ENCODE peak calls at places on chromosomes 4 and X, in seven cellular contexts. One of them, this sample, is unnamed.
A peak's percentile ranks its signal among the peaks of the same experiment; 100 is the strongest.

GRCh38 chr4:118389731-118390520 is 37.1 kb upstream of the PRSS12 start:
- DNase-seq in cardiac fibroblast: no peak
- DNase-seq in choroid plexus epithelial cell: no peak
- DNase-seq in activated effector memory CD4-positive, alpha-beta T cell treated with Interleukin-2 at 50 U/mL for 16 hours: no peak
- DNase-seq in head of caudate nucleus: no peak
- DNase-seq in anterior cingulate cortex: no peak
- DNase-seq in fibroblast of the aortic adventitia: no peak
- DNase-seq in this sample: no peak

GRCh38 chr4:123183308-123183707 is 213.3 kb upstream of the SPRY1 start:
- DNase-seq in cardiac fibroblast: no peak
- DNase-seq in choroid plexus epithelial cell: no peak
- DNase-seq in activated effector memory CD4-positive, alpha-beta T cell treated with Interleukin-2 at 50 U/mL for 16 hours: no peak
- DNase-seq in head of caudate nucleus: no peak
- DNase-seq in anterior cingulate cortex: no peak
- DNase-seq in fibroblast of the aortic adventitia: no peak
- DNase-seq in this sample: no peak

GRCh38 chrX:109485470-109486340 is 3.8 kb upstream of the GUCY2F start:
- DNase-seq in cardiac fibroblast: peak; percentile 76
- DNase-seq in choroid plexus epithelial cell: peak; percentile 76
- DNase-seq in activated effector memory CD4-positive, alpha-beta T cell treated with Interleukin-2 at 50 U/mL for 16 hours: peak; percentile 17
- DNase-seq in head of caudate nucleus: peak; percentile 68
- DNase-seq in anterior cingulate cortex: peak; percentile 5
- DNase-seq in fibroblast of the aortic adventitia: peak; percentile 81
- DNase-seq in this sample: peak; percentile 60

GRCh38 chr4:90403781-90404180 is 276.6 kb downstream of the CCSER1 start:
- DNase-seq in cardiac fibroblast: no peak
- DNase-seq in choroid plexus epithelial cell: peak; percentile 10
- DNase-seq in activated effector memory CD4-positive, alpha-beta T cell treated with Interleukin-2 at 50 U/mL for 16 hours: no peak
- DNase-seq in head of caudate nucleus: no peak
- DNase-seq in anterior cingulate cortex: no peak
- DNase-seq in fibroblast of the aortic adventitia: peak; percentile 6
- DNase-seq in this sample: no peak

GRCh38 chr4:19748470-19748869 is 503.2 kb upstream of the SLIT2 start:
- DNase-seq in cardiac fibroblast: peak; percentile 94
- DNase-seq in choroid plexus epithelial cell: peak; percentile 91
- DNase-seq in activated effector memory CD4-positive, alpha-beta T cell treated with Interleukin-2 at 50 U/mL for 16 hours: no peak
- DNase-seq in head of caudate nucleus: no peak
- DNase-seq in anterior cingulate cortex: no peak
- DNase-seq in fibroblast of the aortic adventitia: peak; percentile 98
- DNase-seq in this sample: no peak

GRCh38 chr4:152778656-152779512 is 646 bp downstream of the TIGD4 start:
- DNase-seq in cardiac fibroblast: peak; percentile 28
- DNase-seq in choroid plexus epithelial cell: peak; percentile 25
- DNase-seq in activated effector memory CD4-positive, alpha-beta T cell treated with Interleukin-2 at 50 U/mL for 16 hours: peak; percentile 5
- DNase-seq in head of caudate nucleus: peak; percentile 31
- DNase-seq in anterior cingulate cortex: no peak
- DNase-seq in fibroblast of the aortic adventitia: peak; percentile 29
- DNase-seq in this sample: peak; percentile 36

GRCh38 chrX:36640232-36640631 is 367.9 kb upstream of the FAM47C start:
- DNase-seq in cardiac fibroblast: no peak
- DNase-seq in choroid plexus epithelial cell: no peak
- DNase-seq in activated effector memory CD4-positive, alpha-beta T cell treated with Interleukin-2 at 50 U/mL for 16 hours: no peak
- DNase-seq in head of caudate nucleus: no peak
- DNase-seq in anterior cingulate cortex: no peak
- DNase-seq in fibroblast of the aortic adventitia: no peak
- DNase-seq in this sample: no peak

GRCh38 chrX:65706041-65706828 is 38.8 kb downstream of the MSN start:
- DNase-seq in cardiac fibroblast: peak; percentile 88
- DNase-seq in choroid plexus epithelial cell: peak; percentile 63
- DNase-seq in activated effector memory CD4-positive, alpha-beta T cell treated with Interleukin-2 at 50 U/mL for 16 hours: no peak
- DNase-seq in head of caudate nucleus: no peak
- DNase-seq in anterior cingulate cortex: no peak
- DNase-seq in fibroblast of the aortic adventitia: peak; percentile 72
- DNase-seq in this sample: peak; percentile 14

GRCh38 chr4:173573286-173573685 is 43.3 kb upstream of the HAND2 start:
- DNase-seq in cardiac fibroblast: no peak
- DNase-seq in choroid plexus epithelial cell: no peak
- DNase-seq in activated effector memory CD4-positive, alpha-beta T cell treated with Interleukin-2 at 50 U/mL for 16 hours: no peak
- DNase-seq in head of caudate nucleus: no peak
- DNase-seq in anterior cingulate cortex: no peak
- DNase-seq in fibroblast of the aortic adventitia: peak; percentile 21
- DNase-seq in this sample: no peak

GRCh38 chrX:139826065-139827044 is 106.5 kb downstream of the ATP11C start:
- DNase-seq in cardiac fibroblast: peak; percentile 59
- DNase-seq in choroid plexus epithelial cell: peak; percentile 63
- DNase-seq in activated effector memory CD4-positive, alpha-beta T cell treated with Interleukin-2 at 50 U/mL for 16 hours: no peak
- DNase-seq in head of caudate nucleus: no peak
- DNase-seq in anterior cingulate cortex: no peak
- DNase-seq in fibroblast of the aortic adventitia: peak; percentile 75
- DNase-seq in this sample: no peak

GRCh38 chr4:81651500-81651899 is 179.8 kb upstream of the RASGEF1B start:
- DNase-seq in cardiac fibroblast: peak; percentile 67
- DNase-seq in choroid plexus epithelial cell: peak; percentile 27
- DNase-seq in activated effector memory CD4-positive, alpha-beta T cell treated with Interleukin-2 at 50 U/mL for 16 hours: no peak
- DNase-seq in head of caudate nucleus: no peak
- DNase-seq in anterior cingulate cortex: no peak
- DNase-seq in fibroblast of the aortic adventitia: peak; percentile 34
- DNase-seq in this sample: no peak

This sample was measured in amygdala.